ENCODE peak calls at places on chromosomes 13 and 19, in seven cellular contexts. One of them, this sample, is unnamed. For H3K4me1, the result is how much of the 10 kb centered on the place peaks cover.

GRCh38 chr19:38742906-38743305 is 1.4 kb downstream of the CAPN12 start:
- DNase-seq in fibroblast of lung: no peak
- DNase-seq in tibial artery: no peak
- DNase-seq in right lobe of liver: no peak
- DNase-seq in left ventricle myocardium inferior: no peak
- DNase-seq in PC-9: no peak
- DNase-seq in upper lobe of right lung: no peak
- DNase-seq in this sample: no peak

GRCh38 chr19:52188822-52189744 is 769 bp upstream of the PPP2R1A start:
- DNase-seq in fibroblast of lung: no peak
- DNase-seq in tibial artery: no peak
- DNase-seq in right lobe of liver: peak
- DNase-seq in left ventricle myocardium inferior: peak
- DNase-seq in PC-9: no peak
- DNase-seq in upper lobe of right lung: peak
- DNase-seq in this sample: peak

GRCh38 chr13:37656247-37656940 is 57.8 kb upstream of the POSTN start:
- DNase-seq in fibroblast of lung: peak
- DNase-seq in tibial artery: no peak
- DNase-seq in right lobe of liver: no peak
- DNase-seq in left ventricle myocardium inferior: no peak
- DNase-seq in PC-9: peak
- DNase-seq in upper lobe of right lung: no peak
- DNase-seq in this sample: peak

GRCh38 chr19:2732157-2732725 is 7.6 kb downstream of the SLC39A3 start:
- DNase-seq in fibroblast of lung: no peak
- DNase-seq in tibial artery: no peak
- DNase-seq in right lobe of liver: no peak
- DNase-seq in left ventricle myocardium inferior: no peak
- DNase-seq in PC-9: no peak
- DNase-seq in upper lobe of right lung: no peak
- DNase-seq in this sample: no peak

GRCh38 chr13:114313061-114313860 is 1.0 kb upstream of the CHAMP1 start:
- DNase-seq in fibroblast of lung: peak
- DNase-seq in tibial artery: no peak
- DNase-seq in right lobe of liver: no peak
- DNase-seq in left ventricle myocardium inferior: no peak
- DNase-seq in PC-9: no peak
- DNase-seq in upper lobe of right lung: no peak
- DNase-seq in this sample: no peak

GRCh38 chr19:10634430-10634829 is 9.1 kb downstream of the SLC44A2 start:
- DNase-seq in fibroblast of lung: no peak
- DNase-seq in tibial artery: no peak
- DNase-seq in right lobe of liver: no peak
- DNase-seq in left ventricle myocardium inferior: no peak
- DNase-seq in PC-9: no peak
- DNase-seq in upper lobe of right lung: no peak
- DNase-seq in this sample: no peak

GRCh38 chr19:47414469-47414868 is 4.9 kb downstream of the MEIS3 start:
- DNase-seq in fibroblast of lung: no peak
- DNase-seq in tibial artery: no peak
- DNase-seq in right lobe of liver: no peak
- DNase-seq in left ventricle myocardium inferior: no peak
- DNase-seq in PC-9: no peak
- DNase-seq in upper lobe of right lung: no peak
- DNase-seq in this sample: no peak

GRCh38 chr19:19445911-19446361 is 40.5 kb downstream of the GATAD2A start:
- DNase-seq in fibroblast of lung: peak
- DNase-seq in tibial artery: no peak
- DNase-seq in right lobe of liver: no peak
- DNase-seq in left ventricle myocardium inferior: no peak
- DNase-seq in PC-9: no peak
- DNase-seq in upper lobe of right lung: no peak
- DNase-seq in this sample: no peak

GRCh38 chr13:47241446-47241845 is 344.6 kb upstream of the HTR2A start:
- DNase-seq in fibroblast of lung: no peak
- DNase-seq in tibial artery: no peak
- DNase-seq in right lobe of liver: no peak
- DNase-seq in left ventricle myocardium inferior: no peak
- DNase-seq in PC-9: no peak
- DNase-seq in upper lobe of right lung: no peak
- DNase-seq in this sample: no peak

GRCh38 chr19:18776288-18776594 is 14.9 kb downstream of the COMP start:
- DNase-seq in fibroblast of lung: peak
- DNase-seq in tibial artery: no peak
- DNase-seq in right lobe of liver: no peak
- DNase-seq in left ventricle myocardium inferior: no peak
- DNase-seq in PC-9: no peak
- DNase-seq in upper lobe of right lung: no peak
- DNase-seq in this sample: no peak

GRCh38 chr13:99431927-99432636 is 69.2 kb upstream of the TM9SF2 start:
- DNase-seq in fibroblast of lung: no peak
- DNase-seq in tibial artery: no peak
- DNase-seq in right lobe of liver: no peak
- DNase-seq in left ventricle myocardium inferior: no peak
- DNase-seq in PC-9: no peak
- DNase-seq in upper lobe of right lung: no peak
- DNase-seq in this sample: no peak

GRCh38 chr13:48231948-48232347 is 1.1 kb upstream of the ITM2B start:
- DNase-seq in fibroblast of lung: no peak
- DNase-seq in tibial artery: no peak
- DNase-seq in right lobe of liver: no peak
- DNase-seq in left ventricle myocardium inferior: no peak
- DNase-seq in PC-9: no peak
- DNase-seq in upper lobe of right lung: no peak
- DNase-seq in this sample: no peak

GRCh38 chr19:5113101-5113557 is 144.2 kb downstream of the KDM4B start:
- DNase-seq in fibroblast of lung: peak
- DNase-seq in tibial artery: no peak
- DNase-seq in right lobe of liver: no peak
- DNase-seq in left ventricle myocardium inferior: no peak
- DNase-seq in PC-9: no peak
- DNase-seq in upper lobe of right lung: no peak
- DNase-seq in this sample: no peak

GRCh38 chr19:41554902-41555301 is 21.1 kb upstream of the CEACAM21 start:
- DNase-seq in fibroblast of lung: no peak
- DNase-seq in tibial artery: no peak
- DNase-seq in right lobe of liver: no peak
- DNase-seq in left ventricle myocardium inferior: no peak
- DNase-seq in PC-9: no peak
- DNase-seq in upper lobe of right lung: no peak
- DNase-seq in this sample: no peak

GRCh38 chr13:79935121-79935520 is 405.8 kb downstream of the SPRY2 start:
- DNase-seq in fibroblast of lung: no peak
- DNase-seq in tibial artery: no peak
- DNase-seq in right lobe of liver: no peak
- DNase-seq in left ventricle myocardium inferior: no peak
- DNase-seq in PC-9: no peak
- DNase-seq in upper lobe of right lung: no peak
- DNase-seq in this sample: no peak

GRCh38 chr19:17861542-17862402 is 2.1 kb downstream of the RPL18A start:
- DNase-seq in fibroblast of lung: no peak
- DNase-seq in tibial artery: no peak
- DNase-seq in right lobe of liver: no peak
- DNase-seq in left ventricle myocardium inferior: no peak
- DNase-seq in PC-9: no peak
- DNase-seq in upper lobe of right lung: no peak
- DNase-seq in this sample: no peak

GRCh38 chr19:52923782-52924593 is 760 bp upstream of the ZNF888 start:
- DNase-seq in fibroblast of lung: peak
- DNase-seq in tibial artery: peak
- DNase-seq in right lobe of liver: peak
- DNase-seq in left ventricle myocardium inferior: peak
- DNase-seq in PC-9: no peak
- DNase-seq in upper lobe of right lung: peak
- DNase-seq in this sample: no peak

GRCh38 chr13:38577048-38577447 is 109.8 kb upstream of the FREM2 start:
- DNase-seq in fibroblast of lung: peak
- DNase-seq in tibial artery: no peak
- DNase-seq in right lobe of liver: no peak
- DNase-seq in left ventricle myocardium inferior: no peak
- DNase-seq in PC-9: no peak
- DNase-seq in upper lobe of right lung: no peak
- DNase-seq in this sample: no peak

GRCh38 chr13:39417643-39418042 is 185.3 kb downstream of the LHFPL6 start:
- DNase-seq in fibroblast of lung: peak
- DNase-seq in tibial artery: no peak
- DNase-seq in right lobe of liver: no peak
- DNase-seq in left ventricle myocardium inferior: no peak
- DNase-seq in PC-9: peak
- DNase-seq in upper lobe of right lung: no peak
- DNase-seq in this sample: peak

GRCh38 chr19:47723573-47723923 is 10.3 kb downstream of the EHD2 start:
- DNase-seq in fibroblast of lung: peak
- DNase-seq in tibial artery: peak
- DNase-seq in right lobe of liver: no peak
- DNase-seq in left ventricle myocardium inferior: peak
- DNase-seq in PC-9: peak
- DNase-seq in upper lobe of right lung: peak
- DNase-seq in this sample: no peak

GRCh38 chr19:53467503-53468262 is at the start of gene ZNF813:
- DNase-seq in fibroblast of lung: peak
- DNase-seq in tibial artery: peak
- DNase-seq in right lobe of liver: peak
- DNase-seq in left ventricle myocardium inferior: peak
- DNase-seq in PC-9: peak
- DNase-seq in upper lobe of right lung: peak
- DNase-seq in this sample: peak

GRCh38 chr19:2551172-2551863 is 75.4 kb downstream of the GADD45B start:
- DNase-seq in fibroblast of lung: no peak
- DNase-seq in tibial artery: peak
- DNase-seq in right lobe of liver: peak
- DNase-seq in left ventricle myocardium inferior: no peak
- DNase-seq in PC-9: no peak
- DNase-seq in upper lobe of right lung: no peak
- DNase-seq in this sample: no peak

GRCh38 chr19:42095814-42096230 is 19.9 kb downstream of the ZNF574 start:
- DNase-seq in fibroblast of lung: no peak
- DNase-seq in tibial artery: no peak
- DNase-seq in right lobe of liver: no peak
- DNase-seq in left ventricle myocardium inferior: no peak
- DNase-seq in PC-9: no peak
- DNase-seq in upper lobe of right lung: no peak
- DNase-seq in this sample: no peak

GRCh38 chr13:41188584-41188983 is 5.8 kb downstream of the KBTBD7 start:
- DNase-seq in fibroblast of lung: peak
- DNase-seq in tibial artery: no peak
- DNase-seq in right lobe of liver: no peak
- DNase-seq in left ventricle myocardium inferior: no peak
- DNase-seq in PC-9: no peak
- DNase-seq in upper lobe of right lung: no peak
- DNase-seq in this sample: no peak

GRCh38 chr13:30113983-30114491 is 193.3 kb downstream of the KATNAL1 start:
- DNase-seq in fibroblast of lung: no peak
- DNase-seq in tibial artery: no peak
- DNase-seq in right lobe of liver: no peak
- DNase-seq in left ventricle myocardium inferior: no peak
- DNase-seq in PC-9: no peak
- DNase-seq in upper lobe of right lung: no peak
- DNase-seq in this sample: no peak

DNA sequence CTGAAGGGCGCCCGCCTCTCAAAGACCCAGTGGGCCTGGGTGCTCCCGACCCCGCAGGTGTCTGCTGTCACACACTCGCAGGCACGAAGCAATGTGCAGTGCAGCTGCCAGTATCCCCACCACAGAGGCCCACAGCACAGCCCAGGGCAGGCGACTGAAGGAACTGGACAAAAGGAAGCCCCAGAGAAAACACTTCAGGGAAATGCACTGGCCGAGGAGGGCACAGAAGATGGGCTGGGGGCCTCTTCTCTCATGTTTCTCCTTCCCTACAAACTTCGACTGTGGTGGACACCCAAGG is 10.0 kb downstream of the AKAP8 start:
- DNase-seq in fibroblast of lung: no peak
- DNase-seq in tibial artery: no peak
- DNase-seq in right lobe of liver: no peak
- DNase-seq in left ventricle myocardium inferior: no peak
- DNase-seq in PC-9: no peak
- DNase-seq in upper lobe of right lung: no peak
- DNase-seq in this sample: no peak
- H3K4me1 ChIP-seq in fibroblast of lung: under half
- H3K4me1 ChIP-seq in tibial artery: under half
- H3K4me1 ChIP-seq in right lobe of liver: under half
- H3K4me1 ChIP-seq in left ventricle myocardium inferior: half or more
- H3K4me1 ChIP-seq in PC-9: under half
- H3K4me1 ChIP-seq in upper lobe of right lung: under half
- H3K4me1 ChIP-seq in this sample: under half

DNA sequence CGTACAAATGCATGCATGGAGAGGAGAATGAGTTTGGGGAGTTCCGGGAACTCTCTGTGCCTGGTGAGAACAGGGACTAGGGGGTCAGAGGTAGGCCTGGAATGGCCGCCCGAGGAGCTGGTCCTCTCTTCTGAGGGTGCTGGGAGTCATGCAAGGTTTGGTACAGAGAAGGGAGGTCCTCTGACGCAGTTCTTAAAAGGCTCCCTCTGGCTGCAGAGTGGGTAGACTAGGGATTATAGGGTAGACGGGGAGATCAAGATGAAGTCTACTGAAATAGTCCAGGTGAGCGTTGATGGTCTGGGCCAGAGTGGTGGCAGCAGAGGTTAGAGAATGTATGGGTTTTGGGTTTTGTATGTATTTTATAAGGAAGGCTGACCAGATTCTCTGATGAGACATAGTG is 796 bp downstream of the ZNF304 start:
- DNase-seq in fibroblast of lung: no peak
- DNase-seq in tibial artery: no peak
- DNase-seq in right lobe of liver: no peak
- DNase-seq in left ventricle myocardium inferior: no peak
- DNase-seq in PC-9: no peak
- DNase-seq in upper lobe of right lung: no peak
- DNase-seq in this sample: peak
- TF ChIP-seq CTCF in fibroblast of lung: no peak
- TF ChIP-seq CTCF in tibial artery: no peak
- TF ChIP-seq CTCF in right lobe of liver: no peak
- TF ChIP-seq CTCF in left ventricle myocardium inferior: no peak
- TF ChIP-seq CTCF in PC-9: no peak
- TF ChIP-seq CTCF in upper lobe of right lung: no peak
- TF ChIP-seq CTCF in this sample: peak

GRCh38 chr13:100543872-100544602 is 44.6 kb downstream of the GGACT start:
- DNase-seq in fibroblast of lung: no peak
- DNase-seq in tibial artery: peak
- DNase-seq in right lobe of liver: peak
- DNase-seq in left ventricle myocardium inferior: no peak
- DNase-seq in PC-9: no peak
- DNase-seq in upper lobe of right lung: no peak
- DNase-seq in this sample: no peak
- H3K4me1 ChIP-seq in fibroblast of lung: under half
- H3K4me1 ChIP-seq in tibial artery: under half
- H3K4me1 ChIP-seq in right lobe of liver: under half
- H3K4me1 ChIP-seq in left ventricle myocardium inferior: under half
- H3K4me1 ChIP-seq in PC-9: under half
- H3K4me1 ChIP-seq in upper lobe of right lung: under half
- H3K4me1 ChIP-seq in this sample: under half

GRCh38 chr13:76036176-76036575 is 400.0 kb downstream of the LMO7 start:
- DNase-seq in fibroblast of lung: no peak
- DNase-seq in tibial artery: no peak
- DNase-seq in right lobe of liver: no peak
- DNase-seq in left ventricle myocardium inferior: no peak
- DNase-seq in PC-9: no peak
- DNase-seq in upper lobe of right lung: no peak
- DNase-seq in this sample: no peak

GRCh38 chr13:76038920-76039716 is 403.0 kb downstream of the LMO7 start:
- DNase-seq in fibroblast of lung: no peak
- DNase-seq in tibial artery: no peak
- DNase-seq in right lobe of liver: no peak
- DNase-seq in left ventricle myocardium inferior: no peak
- DNase-seq in PC-9: no peak
- DNase-seq in upper lobe of right lung: peak
- DNase-seq in this sample: no peak

GRCh38 chr13:76035711-76036110 is 399.6 kb downstream of the LMO7 start:
- DNase-seq in fibroblast of lung: peak
- DNase-seq in tibial artery: no peak
- DNase-seq in right lobe of liver: no peak
- DNase-seq in left ventricle myocardium inferior: no peak
- DNase-seq in PC-9: no peak
- DNase-seq in upper lobe of right lung: no peak
- DNase-seq in this sample: no peak
- TF ChIP-seq CTCF in fibroblast of lung: no peak
- TF ChIP-seq CTCF in tibial artery: no peak
- TF ChIP-seq CTCF in right lobe of liver: no peak
- TF ChIP-seq CTCF in left ventricle myocardium inferior: no peak
- TF ChIP-seq CTCF in PC-9: no peak
- TF ChIP-seq CTCF in upper lobe of right lung: no peak
- TF ChIP-seq CTCF in this sample: no peak

This sample was measured in foreskin keratinocyte.